ENCODE peak calls at places on chromosomes 11 and 22, in ten cellular contexts. W is D721Med; L is CD4-positive, alpha-beta T cell; P is activated B cell treated with CpG ODN at 0.5 μM for 24 hours; V is NCI-H1930; O is brain microvascular endothelial cell; F is ACHN; Z is EL; A is PC-3; H is KG1. I is an unnamed sample.

GRCh38 chr11:126816655-126817054 is 183.9 kb downstream of the KIRREL3 start:
- DNase-seq in W (no peak), L (no peak), P (no peak), V (no peak), O (no peak), F (no peak), Z (peak), A (no peak), H (no peak), I (no peak)

GRCh38 chr22:40534379-40535188 is 101.9 kb downstream of the MRTFA start:
- DNase-seq in W (no peak), L (no peak), P (no peak), V (no peak), O (peak), F (peak), Z (peak), A (peak), H (no peak), I (no peak)

GRCh38 chr11:69274531-69275016 is 19.4 kb upstream of the MYEOV start:
- DNase-seq in W (no peak), L (no peak), P (no peak), V (no peak), O (no peak), F (no peak), Z (no peak), A (peak), H (no peak), I (no peak)

GRCh38 chr11:78886616-78887015 is 312.0 kb upstream of the NARS2 start:
- DNase-seq in W (no peak), L (no peak), P (no peak), V (no peak), O (peak), F (no peak), Z (no peak), A (no peak), H (no peak), I (no peak)

GRCh38 chr22:50046019-50046415 is 12.1 kb downstream of the TTLL8 start:
- DNase-seq in W (no peak), L (no peak), P (no peak), V (no peak), O (no peak), F (no peak), Z (no peak), A (no peak), H (no peak), I (no peak)

GRCh38 chr22:37328017-37328416 is 45.7 kb downstream of the CYTH4 start:
- DNase-seq in W (no peak), L (no peak), P (no peak), V (no peak), O (peak), F (no peak), Z (peak), A (peak), H (no peak), I (peak)

GRCh38 chr11:134207538-134208239 is 16.1 kb downstream of the NCAPD3 start:
- DNase-seq in W (no peak), L (peak), P (peak), V (no peak), O (no peak), F (peak), Z (peak), A (peak), H (no peak), I (peak)

GRCh38 chr22:20267441-20268288 is 453 bp downstream of the RTN4R start:
- DNase-seq in W (no peak), L (no peak), P (no peak), V (no peak), O (no peak), F (peak), Z (no peak), A (peak), H (no peak), I (no peak)